ENCODE peak calls at places on chromosomes 7 and 10, in six cellular contexts. R is foreskin keratinocyte, H is ascending aorta, E is MCF 10A, T is RWPE1, L is cardiac muscle cell. I is an unnamed sample.

GRCh38 chr10:126892873-126893175 is 12.4 kb upstream of the DOCK1 start:
- DNase-seq in R (no peak), H (no peak), E (no peak), T (no peak), L (no peak), I (no peak)

GRCh38 chr7:106915873-106916272 is 50.8 kb downstream of the PIK3CG start:
- DNase-seq in R (no peak), H (no peak), E (no peak), T (no peak), L (no peak), I (no peak)

GRCh38 chr10:80161321-80162084 is 29.0 kb downstream of the PLAC9 start:
- DNase-seq in R (no peak), H (no peak), E (no peak), T (no peak), L (peak), I (no peak)

GRCh38 chr7:23672033-23672432 is 8.0 kb upstream of the FAM221A start:
- DNase-seq in R (no peak), H (no peak), E (no peak), T (no peak), L (no peak), I (no peak)

GRCh38 chr10:79458483-79458882 is 13.1 kb upstream of the ZCCHC24 start:
- DNase-seq in R (no peak), H (no peak), E (no peak), T (no peak), L (no peak), I (no peak)

GRCh38 chr7:23893942-23894890 is 184.2 kb downstream of the STK31 start:
- DNase-seq in R (no peak), H (no peak), E (no peak), T (no peak), L (peak), I (no peak)

GRCh38 chr7:28988818-28989595 is 30.9 kb upstream of the TRIL start:
- DNase-seq in R (peak), H (peak), E (peak), T (peak), L (peak), I (no peak)

GRCh38 chr10:14022954-14023353 is 307.8 kb downstream of the FRMD4A start:
- DNase-seq in R (no peak), H (no peak), E (peak), T (no peak), L (peak), I (no peak)

GRCh38 chr10:132722391-132722790 is 63.6 kb downstream of the NKX6-2 start:
- DNase-seq in R (no peak), H (no peak), E (no peak), T (no peak), L (no peak), I (no peak)

GRCh38 chr7:102253076-102253972 is 33.3 kb upstream of the SH2B2 start:
- DNase-seq in R (no peak), H (no peak), E (no peak), T (no peak), L (no peak), I (no peak)

GRCh38 chr10:118332948-118333710 is 9.0 kb downstream of the FAM204A start:
- DNase-seq in R (peak), H (no peak), E (peak), T (peak), L (peak), I (peak)

GRCh38 chr10:100997364-100998182 is 2.0 kb upstream of the LZTS2 start:
- DNase-seq in R (peak), H (peak), E (peak), T (peak), L (peak), I (no peak)

GRCh38 chr10:33749042-33749441 is 414.6 kb upstream of the NRP1 start:
- DNase-seq in R (no peak), H (no peak), E (peak), T (no peak), L (peak), I (no peak)

GRCh38 chr7:27746978-27747377 is 7.0 kb downstream of the TAX1BP1 start:
- DNase-seq in R (no peak), H (no peak), E (no peak), T (no peak), L (no peak), I (no peak)

GRCh38 chr10:67788028-67788886 is 49.7 kb downstream of the DNAJC12 start:
- DNase-seq in R (no peak), H (no peak), E (peak), T (peak), L (peak), I (no peak)

GRCh38 chr7:44376429-44377133 is 51.2 kb upstream of the CAMK2B start:
- DNase-seq in R (no peak), H (no peak), E (no peak), T (no peak), L (no peak), I (no peak)

GRCh38 chr7:158650821-158651225 is 53.8 kb downstream of the NCAPG2 start:
- DNase-seq in R (no peak), H (no peak), E (peak), T (peak), L (peak), I (no peak)

GRCh38 chr10:131830446-131831130 is 70.2 kb upstream of the PPP2R2D start:
- DNase-seq in R (no peak), H (no peak), E (no peak), T (no peak), L (no peak), I (no peak)

GRCh38 chr10:50244201-50244600 is 7.1 kb downstream of the ASAH2 start:
- DNase-seq in R (no peak), H (no peak), E (no peak), T (no peak), L (no peak), I (no peak)

GRCh38 chr7:121766676-121767075 is 106.3 kb upstream of the PTPRZ1 start:
- DNase-seq in R (no peak), H (no peak), E (no peak), T (no peak), L (no peak), I (no peak)

GRCh38 chr10:88800152-88801125 is 2.1 kb upstream of the LIPM start:
- DNase-seq in R (peak), H (no peak), E (no peak), T (peak), L (peak), I (no peak)

GRCh38 chr7:7564323-7564780 is 2.3 kb upstream of the MIOS start:
- DNase-seq in R (peak), H (no peak), E (peak), T (peak), L (peak), I (peak)

GRCh38 chr7:106050743-106051110 is 61.4 kb downstream of the SYPL1 start:
- DNase-seq in R (peak), H (no peak), E (peak), T (peak), L (peak), I (no peak)

GRCh38 chr10:43595739-43596298 is 10.4 kb upstream of the ZNF485 start:
- DNase-seq in R (no peak), H (no peak), E (no peak), T (no peak), L (no peak), I (no peak)

GRCh38 chr10:96671207-96671890 is 49.0 kb downstream of the PIK3AP1 start:
- DNase-seq in R (no peak), H (no peak), E (no peak), T (no peak), L (no peak), I (no peak)

GRCh38 chr7:105776068-105776790 is 100.2 kb downstream of the ATXN7L1 start:
- DNase-seq in R (peak), H (peak), E (peak), T (peak), L (peak), I (peak)

GRCh38 chr7:51366930-51367613 is 50.5 kb upstream of the COBL start:
- DNase-seq in R (no peak), H (no peak), E (peak), T (peak), L (peak), I (no peak)

GRCh38 chr10:17527530-17528146 is 73.2 kb upstream of the ST8SIA6 start:
- DNase-seq in R (peak), H (no peak), E (peak), T (peak), L (peak), I (no peak)

GRCh38 chr7:131057015-131057518 is 270.6 kb upstream of the MKLN1 start:
- DNase-seq in R (no peak), H (no peak), E (no peak), T (no peak), L (peak), I (peak)

GRCh38 chr7:109092268-109092667 is 522.6 kb downstream of the DNAJB9 start:
- DNase-seq in R (no peak), H (no peak), E (no peak), T (no peak), L (no peak), I (no peak)
- TF ChIP-seq CTCF in R (no peak), H (no peak), E (no peak), T (no peak), L (peak), I (peak)

GRCh38 chr10:45438457-45439090 is 64.6 kb downstream of the ALOX5 start:
- DNase-seq in R (peak), H (no peak), E (peak), T (no peak), L (no peak), I (no peak)
- TF ChIP-seq CTCF in R (no peak), H (no peak), E (no peak), T (no peak), L (no peak), I (no peak)

DNA sequence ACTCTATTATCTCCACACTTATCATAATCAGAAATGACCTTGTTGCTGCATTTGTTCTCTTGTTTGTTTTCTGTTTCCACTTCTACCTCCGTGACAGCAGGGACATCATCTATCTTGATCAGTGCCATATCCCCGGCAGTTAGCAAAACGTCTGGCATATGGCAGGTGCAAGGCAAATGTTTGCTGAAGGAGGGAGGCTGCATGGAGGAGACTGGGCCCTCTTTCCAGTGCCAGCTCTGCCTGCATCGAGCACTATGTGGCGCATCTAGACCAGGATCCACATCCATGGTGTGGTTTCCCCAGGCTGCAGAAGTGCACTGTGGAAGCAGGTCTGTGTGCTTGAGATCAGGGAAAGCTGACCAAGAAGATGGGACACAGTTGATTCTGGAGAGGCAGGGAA is 181.2 kb downstream of the KCNMA1 start:
- DNase-seq in R (no peak), H (no peak), E (no peak), T (no peak), L (no peak), I (no peak)
- TF ChIP-seq CTCF in R (no peak), H (no peak), E (no peak), T (no peak), L (no peak), I (peak)

GRCh38 chr10:98242823-98243222 is 25.2 kb downstream of the LOXL4 start:
- DNase-seq in R (no peak), H (no peak), E (no peak), T (no peak), L (peak), I (no peak)
- TF ChIP-seq CTCF in R (peak), H (no peak), E (peak), T (peak), L (peak), I (peak)

DNA sequence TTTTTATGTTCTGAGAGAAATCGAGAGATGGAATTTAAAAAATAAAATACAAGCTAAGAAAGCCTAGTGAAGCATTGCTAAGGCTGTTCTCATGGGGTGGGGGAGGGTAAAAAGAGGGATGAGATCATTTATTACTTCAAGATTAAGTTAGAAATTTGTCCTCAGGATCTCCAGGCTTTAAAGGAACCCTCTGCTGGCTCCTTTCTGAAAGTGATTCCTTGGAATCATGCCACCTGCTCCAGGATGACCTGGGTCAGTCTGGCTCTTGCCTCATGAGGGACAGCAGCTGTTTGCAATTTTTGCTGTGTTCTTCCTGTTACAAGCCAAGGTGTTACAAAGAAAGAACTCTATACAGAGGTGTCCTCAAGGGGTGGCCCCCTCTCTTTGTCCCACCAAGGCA is 69.8 kb downstream of the CDK1 start:
- DNase-seq in R (no peak), H (no peak), E (peak), T (no peak), L (peak), I (peak)
- TF ChIP-seq CTCF in R (no peak), H (no peak), E (no peak), T (no peak), L (no peak), I (peak)